ENCODE peak calls at places on chromosomes 4 and X, in nine cellular contexts. F is brain microvascular endothelial cell, S is HFFc6, R is endothelial cell of umbilical vein, K is cardiac muscle cell, G is fibroblast of pulmonary artery, Y is NB4, U is ovary, H is tibial nerve. Q is an unnamed sample.

GRCh38 chr4:48640225-48640624 is 139.9 kb downstream of the FRYL start:
- DNase-seq in F (no peak), S (no peak), R (no peak), K (no peak), G (no peak), Y (no peak), U (no peak), H (no peak), Q (no peak)

GRCh38 chrX:13283968-13284914 is 35.6 kb downstream of the ATXN3L start:
- DNase-seq in F (peak; percentile 27), S (peak; percentile 3), R (peak; percentile 71), K (peak; percentile 45), G (peak; percentile 79), Y (no peak), U (no peak), H (no peak), Q (no peak)

GRCh38 chr4:37549003-37549402 is 137.2 kb downstream of the RELL1 start:
- DNase-seq in F (peak; percentile 97), S (peak; percentile 86), R (peak; percentile 50), K (peak; percentile 95), G (peak; percentile 94), Y (no peak), U (no peak), H (no peak), Q (no peak)

GRCh38 chrX:96683997-96684338 is 674 bp upstream of the DIAPH2 start:
- DNase-seq in F (no peak), S (no peak), R (no peak), K (peak; percentile 30), G (no peak), Y (peak; percentile 80), U (no peak), H (no peak), Q (no peak)

GRCh38 chr4:153364061-153364460 is 19.6 kb downstream of the MND1 start:
- DNase-seq in F (peak; percentile 7), S (no peak), R (no peak), K (peak; percentile 42), G (no peak), Y (no peak), U (no peak), H (no peak), Q (no peak)

GRCh38 chr4:31100551-31100950 is 380.4 kb downstream of the PCDH7 start:
- DNase-seq in F (no peak), S (no peak), R (no peak), K (no peak), G (peak; percentile 20), Y (no peak), U (no peak), H (no peak), Q (no peak)

GRCh38 chr4:185774815-185775684 is 36.9 kb downstream of the SORBS2 start:
- DNase-seq in F (peak; percentile 94), S (peak; percentile 79), R (peak; percentile 92), K (peak; percentile 89), G (peak; percentile 87), Y (no peak), U (no peak), H (no peak), Q (no peak)

GRCh38 chr4:156771171-156771837 is 200.3 kb downstream of the PDGFC start:
- DNase-seq in F (peak; percentile 28), S (peak; percentile 77), R (peak; percentile 88), K (peak; percentile 67), G (peak; percentile 78), Y (no peak), U (no peak), H (no peak), Q (no peak)

GRCh38 chr4:48602222-48602621 is 112.2 kb downstream of the ZAR1 start:
- DNase-seq in F (peak; percentile 56), S (peak; percentile 81), R (no peak), K (no peak), G (peak; percentile 29), Y (no peak), U (no peak), H (no peak), Q (no peak)

GRCh38 chrX:53440631-53441517 is 6.7 kb upstream of the HSD17B10 start:
- DNase-seq in F (peak; percentile 24), S (peak; percentile 9), R (peak; percentile 54), K (peak; percentile 55), G (peak; percentile 68), Y (peak; percentile 94), U (peak; percentile 83), H (peak; percentile 59), Q (peak; percentile 83)

GRCh38 chrX:45767021-45767491 is 566.4 kb upstream of the DIPK2B start:
- DNase-seq in F (no peak), S (peak; percentile 56), R (peak; percentile 44), K (peak; percentile 73), G (peak; percentile 78), Y (peak; percentile 76), U (no peak), H (no peak), Q (no peak)

GRCh38 chr4:158856852-158857251 is 88.0 kb downstream of the FNIP2 start:
- DNase-seq in F (no peak), S (peak; percentile 57), R (peak; percentile 70), K (peak; percentile 71), G (peak; percentile 77), Y (peak; percentile 45), U (no peak), H (no peak), Q (no peak)

GRCh38 chrX:46574941-46575381 is 1.4 kb downstream of the CHST7 start:
- DNase-seq in F (no peak), S (no peak), R (peak; percentile 26), K (peak; percentile 29), G (no peak), Y (no peak), U (no peak), H (no peak), Q (no peak)

GRCh38 chrX:33725556-33726232 is 406.4 kb downstream of the FAM47A start:
- DNase-seq in F (peak; percentile 1), S (no peak), R (peak; percentile 16), K (no peak), G (peak; percentile 3), Y (peak; percentile 15), U (peak; percentile 9), H (no peak), Q (no peak)

GRCh38 chr4:75432683-75433082 is 81.5 kb downstream of the RCHY1 start:
- DNase-seq in F (peak; percentile 9), S (peak; percentile 10), R (peak; percentile 19), K (peak; percentile 22), G (peak; percentile 12), Y (peak; percentile 47), U (no peak), H (no peak), Q (no peak)

DNA sequence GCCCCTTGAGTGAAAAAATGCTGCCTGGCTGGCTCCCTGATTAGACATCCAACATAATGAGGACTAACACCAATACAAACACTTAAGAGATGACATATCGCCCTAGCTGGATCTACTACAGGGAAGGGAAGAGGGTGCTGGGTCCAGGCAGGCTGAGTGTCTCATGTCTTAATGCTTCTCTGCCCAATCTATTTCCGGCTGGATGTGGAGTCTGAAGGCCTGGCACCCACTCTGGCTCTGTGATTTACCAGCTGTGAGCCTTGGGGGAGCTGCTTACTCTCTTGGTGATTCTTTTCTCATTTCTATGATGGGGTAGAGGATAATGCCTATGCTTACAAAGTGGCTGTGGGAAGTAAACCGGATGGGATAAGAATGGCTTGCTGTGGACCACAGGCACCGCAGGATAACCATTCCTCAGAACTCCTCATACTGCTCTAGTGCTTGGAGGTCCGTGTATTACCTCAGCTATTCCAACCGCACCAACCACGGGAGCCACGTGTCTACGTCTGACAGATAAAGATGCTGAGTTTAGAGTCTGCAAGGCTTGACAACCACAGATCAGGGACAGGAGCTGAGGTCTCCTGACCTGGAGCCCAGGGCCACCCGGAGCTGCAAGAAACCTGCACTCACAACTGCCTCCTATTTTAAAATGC is 161.7 kb downstream of the AFAP1 start:
- DNase-seq in F (peak; percentile 47), S (no peak), R (no peak), K (no peak), G (no peak), Y (no peak), U (no peak), H (no peak), Q (no peak)
- TF ChIP-seq CTCF in F (no peak), S (no peak), R (no peak), K (no peak), G (no peak), Y (no peak), U (no peak), H (no peak), Q (no peak)

GRCh38 chr4:84482564-84483563 is 16.2 kb downstream of the NKX6-1 start:
- DNase-seq in F (peak; percentile 32), S (no peak), R (no peak), K (peak; percentile 24), G (peak; percentile 16), Y (no peak), U (no peak), H (no peak), Q (no peak)
- TF ChIP-seq CTCF in F (peak; percentile 73), S (peak; percentile 55), R (peak; percentile 49), K (peak; percentile 54), G (peak; percentile 26), Y (no peak), U (no peak), H (peak; percentile 14), Q (peak; percentile 59)

GRCh38 chrX:136868283-136869055 is 12.1 kb downstream of the RBMX start:
- DNase-seq in F (no peak), S (no peak), R (no peak), K (no peak), G (no peak), Y (no peak), U (no peak), H (no peak), Q (no peak)

GRCh38 chrX:136865270-136866168 is 15.0 kb downstream of the RBMX start:
- DNase-seq in F (no peak), S (no peak), R (no peak), K (no peak), G (no peak), Y (no peak), U (no peak), H (no peak), Q (no peak)

GRCh38 chrX:136866337-136867095 is 14.0 kb downstream of the RBMX start:
- DNase-seq in F (no peak), S (no peak), R (no peak), K (no peak), G (peak; percentile 43), Y (no peak), U (peak; percentile 36), H (no peak), Q (no peak)

GRCh38 chrX:136867518-136867917 is 13.0 kb downstream of the RBMX start:
- DNase-seq in F (no peak), S (no peak), R (no peak), K (peak; percentile 50), G (peak; percentile 23), Y (no peak), U (no peak), H (no peak), Q (no peak)

DNA sequence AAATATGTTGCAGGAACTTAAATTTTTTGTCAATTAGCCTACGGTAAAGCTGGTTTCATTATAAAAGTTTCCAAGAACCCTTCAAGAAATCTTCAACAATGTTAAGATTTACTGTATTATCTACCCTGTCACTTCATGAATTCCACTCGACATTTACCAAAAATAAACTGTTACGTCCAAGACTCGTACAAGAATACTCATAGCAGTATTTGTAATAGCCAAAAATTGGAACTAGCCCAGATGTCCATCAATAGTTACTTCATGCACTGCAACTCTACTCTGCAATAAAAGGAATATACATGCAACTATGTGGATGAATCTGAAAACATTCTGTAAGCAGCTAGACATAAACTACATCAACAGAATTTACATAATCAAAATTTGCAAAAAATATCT is 13.4 kb downstream of the RBMX start:
- DNase-seq in F (no peak), S (no peak), R (no peak), K (peak; percentile 62), G (peak; percentile 56), Y (no peak), U (no peak), H (no peak), Q (no peak)
- TF ChIP-seq CTCF in F (no peak), S (no peak), R (no peak), K (no peak), G (no peak), Y (no peak), U (no peak), H (no peak), Q (no peak)

GRCh38 chr4:13193662-13194061 is 290.5 kb downstream of the RAB28 start:
- DNase-seq in F (no peak), S (no peak), R (no peak), K (no peak), G (no peak), Y (no peak), U (no peak), H (no peak), Q (no peak)
- TF ChIP-seq CTCF in F (no peak), S (no peak), R (no peak), K (no peak), G (no peak), Y (no peak), U (no peak), H (no peak), Q (no peak)

Q was measured in CD14-positive monocyte.